ENCODE peak calls at places on chromosomes 12 and 14, in five cellular contexts. P, C, Z, V and F are unnamed samples.

GRCh38 chr12:85627584-85627983 is 208.6 kb downstream of the RASSF9 start:
- DNase-seq in P (no peak), V (no peak), C (no peak), Z (no peak), F (no peak)

GRCh38 chr14:104886690-104887622 is 21.9 kb downstream of the CEP170B start:
- DNase-seq in C (no peak), Z (peak), V (no peak), P (no peak), F (no peak)

GRCh38 chr12:9707864-9708808 is 24.8 kb downstream of the CLECL1 start:
- DNase-seq in C (peak), P (peak), Z (peak), V (peak), F (no peak)

GRCh38 chr14:81565441-81566290 is 32.0 kb upstream of the SEL1L start:
- DNase-seq in C (no peak), V (peak), P (no peak), Z (no peak), F (no peak)

GRCh38 chr14:99755629-99756603 is 37.3 kb upstream of the EML1 start:
- DNase-seq in P (no peak), V (peak), C (no peak), Z (peak), F (peak)

GRCh38 chr12:88360349-88360748 is 218.2 kb downstream of the TMTC3 start:
- DNase-seq in V (no peak), Z (no peak), C (no peak), P (no peak), F (no peak)

GRCh38 chr12:94244165-94245133 is 96.1 kb downstream of the PLXNC1 start:
- DNase-seq in P (peak), C (no peak), Z (no peak), V (no peak), F (no peak)

GRCh38 chr12:6970096-6970527 is 352 bp downstream of the PHB2 start:
- DNase-seq in V (no peak), Z (peak), P (no peak), C (no peak), F (no peak)

GRCh38 chr14:104181761-104182530 is 43.6 kb downstream of the KIF26A start:
- DNase-seq in C (no peak), Z (no peak), P (no peak), V (no peak), F (no peak)

GRCh38 chr14:94569381-94570001 is 8.2 kb downstream of the SERPINA4 start:
- DNase-seq in P (no peak), Z (no peak), V (no peak), C (no peak), F (no peak)

GRCh38 chr14:65834051-65834450 is 421.5 kb downstream of the FUT8 start:
- DNase-seq in Z (no peak), P (no peak), V (no peak), C (no peak), F (no peak)

GRCh38 chr12:26845057-26845666 is 12.2 kb upstream of the ITPR2 start:
- DNase-seq in Z (peak), V (peak), C (no peak), P (no peak), F (peak)

GRCh38 chr12:64147011-64147671 is 75.0 kb downstream of the KICS2 start:
- DNase-seq in V (peak), Z (no peak), P (no peak), C (no peak), F (no peak)

GRCh38 chr14:52950898-52951729 is at the start of gene FERMT2:
- DNase-seq in C (peak), Z (peak), P (no peak), V (peak), F (no peak)

GRCh38 chr14:54440454-54440853 is 720 bp downstream of the CNIH1 start:
- DNase-seq in C (peak), P (no peak), Z (no peak), V (peak), F (no peak)